ENCODE peak calls at places on chromosomes 1 and 21, in eight cellular contexts. L is AG09309, Y is WTC11, F is GM20000, R is cardiac fibroblast, G is upper lobe of right lung, I is glutamatergic neuron, V is endothelial cell of umbilical vein. E is an unnamed sample.

GRCh38 chr1:58909162-58909560 is 125.3 kb upstream of the JUN start:
- DNase-seq in L (peak; percentile 40), Y (no peak), F (no peak), R (peak; percentile 68), G (no peak), I (no peak), V (peak; percentile 89), E (no peak)

GRCh38 chr21:45135122-45135521 is 60.7 kb downstream of the ADARB1 start:
- DNase-seq in L (no peak), Y (no peak), F (no peak), R (no peak), G (no peak), I (no peak), V (no peak), E (no peak)

GRCh38 chr1:179081696-179082307 is at the start of gene TOR3A:
- DNase-seq in L (no peak), Y (peak; percentile 93), F (peak; percentile 96), R (peak; percentile 92), G (peak; percentile 97), I (peak; percentile 71), V (peak; percentile 89), E (peak; percentile 88)

GRCh38 chr1:231937013-231937754 is 310.6 kb downstream of the DISC1 start:
- DNase-seq in L (no peak), Y (no peak), F (no peak), R (peak; percentile 59), G (peak; percentile 70), I (no peak), V (no peak), E (peak; percentile 12)

GRCh38 chr1:31930827-31931226 is 7.3 kb downstream of the PTP4A2 start:
- DNase-seq in L (no peak), Y (no peak), F (no peak), R (no peak), G (no peak), I (no peak), V (peak; percentile 15), E (no peak)

GRCh38 chr1:25549273-25550154 is 6.1 kb downstream of the LDLRAP1 start:
- DNase-seq in L (no peak), Y (no peak), F (peak; percentile 91), R (peak; percentile 50), G (peak; percentile 77), I (no peak), V (peak; percentile 41), E (no peak)

GRCh38 chr1:198939946-198940345 is 301.1 kb downstream of the PTPRC start:
- DNase-seq in L (no peak), Y (no peak), F (no peak), R (no peak), G (no peak), I (no peak), V (no peak), E (no peak)

GRCh38 chr1:167455786-167456446 is 62.4 kb downstream of the CD247 start:
- DNase-seq in L (no peak), Y (no peak), F (peak; percentile 64), R (peak; percentile 17), G (no peak), I (no peak), V (peak; percentile 9), E (peak; percentile 52)

GRCh38 chr1:203149188-203149840 is 21.8 kb downstream of the ADORA1 start:
- DNase-seq in L (no peak), Y (no peak), F (no peak), R (no peak), G (no peak), I (no peak), V (peak; percentile 12), E (no peak)

GRCh38 chr1:84253891-84254290 is 47.6 kb upstream of the SAMD13 start:
- DNase-seq in L (peak; percentile 56), Y (no peak), F (no peak), R (peak; percentile 79), G (peak; percentile 68), I (no peak), V (peak; percentile 74), E (no peak)

GRCh38 chr21:45259206-45259795 is 28.4 kb downstream of the POFUT2 start:
- DNase-seq in L (no peak), Y (no peak), F (no peak), R (no peak), G (no peak), I (no peak), V (no peak), E (no peak)

GRCh38 chr1:64212023-64212422 is 8.6 kb downstream of the UBE2U start:
- DNase-seq in L (peak; percentile 51), Y (no peak), F (no peak), R (peak; percentile 18), G (no peak), I (no peak), V (no peak), E (no peak)

GRCh38 chr1:231106347-231106746 is 55.5 kb upstream of the TRIM67 start:
- DNase-seq in L (peak; percentile 46), Y (no peak), F (no peak), R (peak; percentile 75), G (no peak), I (no peak), V (peak; percentile 74), E (no peak)

GRCh38 chr1:246690100-246690499 is 34.1 kb upstream of the SCCPDH start:
- DNase-seq in L (no peak), Y (no peak), F (no peak), R (no peak), G (no peak), I (no peak), V (no peak), E (no peak)

GRCh38 chr1:42035205-42035829 is 116.6 kb upstream of the HIVEP3 start:
- DNase-seq in L (no peak), Y (peak; percentile 64), F (peak; percentile 93), R (peak; percentile 69), G (peak; percentile 81), I (peak; percentile 52), V (peak; percentile 62), E (peak; percentile 53)

GRCh38 chr1:1050577-1051052 is 23.5 kb downstream of the RNF223 start:
- DNase-seq in L (no peak), Y (no peak), F (peak; percentile 75), R (no peak), G (no peak), I (no peak), V (no peak), E (no peak)

GRCh38 chr1:223244366-223245103 is 101.5 kb upstream of the TLR5 start:
- DNase-seq in L (no peak), Y (no peak), F (peak; percentile 18), R (peak; percentile 14), G (no peak), I (no peak), V (peak; percentile 32), E (no peak)

GRCh38 chr1:175197536-175197935 is 5.0 kb upstream of the KIAA0040 start:
- DNase-seq in L (no peak), Y (no peak), F (no peak), R (no peak), G (no peak), I (no peak), V (peak; percentile 87), E (no peak)

GRCh38 chr1:5751171-5751556 is 241.1 kb downstream of the NPHP4 start:
- DNase-seq in L (no peak), Y (no peak), F (no peak), R (no peak), G (peak; percentile 47), I (peak; percentile 12), V (no peak), E (no peak)

GRCh38 chr1:156616463-156616862 is 2.8 kb upstream of the HAPLN2 start:
- DNase-seq in L (no peak), Y (no peak), F (no peak), R (peak; percentile 66), G (no peak), I (no peak), V (peak; percentile 64), E (peak; percentile 37)

GRCh38 chr21:45538381-45539045 is 3.7 kb downstream of the SLC19A1 start:
- DNase-seq in L (no peak), Y (peak; percentile 4), F (no peak), R (no peak), G (peak; percentile 59), I (peak; percentile 16), V (no peak), E (no peak)

GRCh38 chr1:12179111-12179519 is 12.3 kb downstream of the TNFRSF1B start:
- DNase-seq in L (no peak), Y (no peak), F (no peak), R (peak; percentile 63), G (no peak), I (no peak), V (peak; percentile 85), E (no peak)

GRCh38 chr1:15957221-15958090 is 18.4 kb downstream of the ZBTB17 start:
- DNase-seq in L (no peak), Y (peak; percentile 72), F (no peak), R (no peak), G (no peak), I (no peak), V (no peak), E (peak; percentile 55)
- TF ChIP-seq CTCF in L (no peak), Y (peak; percentile 63), F (no peak), R (peak; percentile 44), G (no peak), I (peak; percentile 53), V (peak; percentile 38), E (peak; percentile 57)

GRCh38 chr1:227234998-227235405 is 83.3 kb downstream of the CDC42BPA start:
- DNase-seq in L (peak; percentile 32), Y (no peak), F (peak; percentile 19), R (peak; percentile 81), G (no peak), I (peak; percentile 37), V (peak; percentile 79), E (no peak)
- TF ChIP-seq CTCF in L (peak; percentile 53), Y (no peak), F (no peak), R (peak; percentile 59), G (peak; percentile 40), I (peak; percentile 63), V (peak; percentile 60), E (peak; percentile 17)

DNA sequence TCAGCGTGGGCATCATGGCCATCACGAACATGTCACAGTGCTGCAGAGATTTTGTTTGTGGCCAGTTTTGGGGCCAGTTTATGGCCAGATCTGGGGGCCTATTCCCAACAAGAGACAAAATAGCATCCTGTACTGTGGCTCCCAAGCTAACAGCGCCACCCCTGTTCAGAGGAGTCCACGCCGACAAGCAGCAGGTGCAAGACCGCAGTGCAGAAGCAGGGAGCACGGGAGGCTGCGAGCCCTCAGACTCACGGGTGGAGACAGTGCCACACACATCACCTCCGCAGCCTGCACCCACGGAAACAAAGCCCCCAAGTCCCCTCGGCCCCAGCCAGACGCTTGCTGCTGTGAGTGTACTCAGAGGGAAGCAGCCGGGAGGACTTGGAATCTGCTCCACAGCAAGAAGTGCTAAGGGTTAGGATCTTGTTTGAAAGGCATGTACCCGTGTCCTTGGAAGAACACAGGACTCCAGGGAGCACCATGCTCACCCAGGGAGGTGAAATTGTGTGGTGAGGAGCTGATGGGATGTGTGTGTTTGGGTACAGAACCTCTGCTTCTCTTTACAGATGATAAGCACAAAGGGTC is 7.1 kb downstream of the TCP10L start:
- DNase-seq in L (no peak), Y (peak; percentile 72), F (no peak), R (peak; percentile 17), G (no peak), I (no peak), V (peak; percentile 22), E (peak; percentile 28)
- TF ChIP-seq CTCF in L (peak; percentile 50), Y (peak; percentile 52), F (peak; percentile 3), R (peak; percentile 49), G (no peak), I (no peak), V (peak; percentile 56), E (peak; percentile 34)

DNA sequence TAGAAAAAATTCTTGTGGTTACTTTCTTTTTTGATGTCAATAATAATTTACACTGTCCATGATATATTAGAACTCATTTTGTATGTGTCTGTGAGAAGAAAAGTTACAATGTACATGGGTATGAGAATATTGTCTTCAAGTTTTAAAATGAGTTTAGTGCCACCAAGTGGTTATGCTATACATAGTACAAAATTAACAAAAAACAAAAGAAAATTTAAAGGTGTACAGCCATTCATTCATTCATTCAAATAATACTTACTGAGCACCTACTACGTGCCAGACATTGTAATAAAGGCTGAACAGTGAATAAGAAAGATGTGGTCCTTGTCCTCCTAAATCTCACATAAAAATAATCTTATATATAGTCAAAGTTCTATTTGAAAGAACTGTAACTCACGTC is 27.7 kb downstream of the UCHL5 start:
- DNase-seq in L (no peak), Y (no peak), F (peak; percentile 4), R (peak; percentile 48), G (no peak), I (no peak), V (peak; percentile 38), E (no peak)
- TF ChIP-seq CTCF in L (peak; percentile 17), Y (no peak), F (no peak), R (peak; percentile 36), G (peak; percentile 18), I (peak; percentile 8), V (peak; percentile 9), E (no peak)